ENCODE peak calls at places on chromosomes 12 and 14, in six cellular contexts. B is A549, E is NB4, X is GM12878, W is HepG2, M is K562. H is an unnamed sample.

GRCh38 chr14:54420478-54421116 is 20.6 kb downstream of the CNIH1 start:
- DNase-seq in W (peak; percentile 46), M (peak; percentile 23), E (peak; percentile 31), B (peak; percentile 53), X (no peak), H (peak; percentile 75)

GRCh38 chr12:6135071-6135470 is 10.6 kb upstream of the VWF start:
- DNase-seq in X (no peak), E (no peak), B (no peak), W (no peak), M (no peak), H (peak; percentile 77)

GRCh38 chr12:55743131-55743921 is 404 bp downstream of the GDF11 start:
- DNase-seq in E (peak; percentile 90), W (no peak), M (peak; percentile 87), B (peak; percentile 82), X (no peak), H (peak; percentile 64)

GRCh38 chr14:101196795-101197590 is 293.5 kb upstream of the RTL1 start:
- DNase-seq in M (peak; percentile 17), X (no peak), B (no peak), E (no peak), W (no peak), H (no peak)

GRCh38 chr12:130161261-130162231 is 718 bp upstream of the FZD10 start:
- DNase-seq in E (no peak), W (no peak), X (no peak), B (no peak), M (no peak), H (no peak)

GRCh38 chr12:94134226-94134795 is 14.1 kb upstream of the PLXNC1 start:
- DNase-seq in B (peak; percentile 75), X (no peak), M (peak; percentile 73), W (peak; percentile 47), E (peak; percentile 76), H (peak; percentile 56)

GRCh38 chr12:124479680-124480468 is 87.5 kb downstream of the NCOR2 start:
- DNase-seq in W (no peak), B (no peak), M (no peak), X (no peak), E (no peak), H (no peak)

GRCh38 chr14:60183724-60184596 is 18.8 kb upstream of the DHRS7 start:
- DNase-seq in B (peak; percentile 61), X (no peak), W (peak; percentile 55), M (peak; percentile 11), E (peak; percentile 75), H (peak; percentile 74)

GRCh38 chr12:93889516-93890202 is 212.5 kb downstream of the CRADD start:
- DNase-seq in B (no peak), M (no peak), X (no peak), E (peak; percentile 42), W (no peak), H (no peak)

GRCh38 chr14:69953266-69953905 is 74.2 kb downstream of the SMOC1 start:
- DNase-seq in X (no peak), E (no peak), M (no peak), B (no peak), W (no peak), H (no peak)

GRCh38 chr14:68376067-68376810 is 416.6 kb downstream of the ZFP36L1 start:
- DNase-seq in W (no peak), B (no peak), E (no peak), M (no peak), X (no peak), H (no peak)
- TF ChIP-seq MYC in W (no peak), B (no peak), E (no peak), M (no peak), X (no peak), H (no peak)

GRCh38 chr14:78164226-78164853 is 5.8 kb upstream of the NRXN3 start:
- DNase-seq in M (peak; percentile 45), E (peak; percentile 42), X (no peak), B (peak; percentile 48), W (peak; percentile 15), H (no peak)
- TF ChIP-seq MYC in M (no peak), E (no peak), X (no peak), B (no peak), W (no peak), H (no peak)

GRCh38 chr12:23771230-23771949 is 178.1 kb downstream of the SOX5 start:
- DNase-seq in M (no peak), E (no peak), X (no peak), B (no peak), W (peak; percentile 4), H (no peak)
- TF ChIP-seq MYC in M (no peak), E (no peak), X (no peak), B (no peak), W (no peak), H (no peak)

GRCh38 chr12:84508943-84509342 is 403.7 kb downstream of the SLC6A15 start:
- DNase-seq in X (no peak), W (no peak), B (no peak), E (peak; percentile 9), M (no peak), H (no peak)

GRCh38 chr12:84502907-84503787 is 409.5 kb downstream of the SLC6A15 start:
- DNase-seq in X (no peak), W (peak; percentile 16), E (peak; percentile 71), M (peak; percentile 8), B (peak; percentile 69), H (peak; percentile 45)

GRCh38 chr12:84507914-84508313 is 404.7 kb downstream of the SLC6A15 start:
- DNase-seq in X (no peak), E (no peak), B (no peak), W (no peak), M (no peak), H (no peak)

GRCh38 chr12:84508325-84508861 is 404.2 kb downstream of the SLC6A15 start:
- DNase-seq in E (peak; percentile 74), X (no peak), W (peak; percentile 12), B (peak; percentile 60), M (no peak), H (no peak)

DNA sequence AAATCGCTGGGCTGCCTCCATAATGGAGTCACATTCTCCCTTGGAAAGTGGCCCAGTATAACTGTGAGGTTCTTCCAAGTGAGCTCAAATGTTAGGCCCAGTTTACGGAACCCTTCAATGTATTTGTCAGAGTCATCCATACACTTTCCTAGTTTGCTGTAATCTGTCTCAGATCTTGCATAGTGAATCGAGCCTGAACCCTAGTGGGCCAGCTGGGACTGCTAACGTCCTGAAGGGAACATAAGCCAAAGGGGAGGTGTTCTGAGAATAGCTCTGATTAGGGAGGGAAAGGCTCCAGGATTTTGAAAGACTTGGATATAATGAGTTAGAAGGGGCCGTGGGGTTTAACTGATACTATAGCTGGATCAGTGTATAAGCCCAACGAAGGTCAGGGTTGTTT is 406.3 kb downstream of the SLC6A15 start:
- DNase-seq in E (no peak), M (no peak), X (no peak), W (no peak), B (no peak), H (no peak)
- TF ChIP-seq MYC in E (no peak), M (no peak), X (no peak), W (no peak), B (no peak), H (no peak)

GRCh38 chr12:11662369-11662768 is 12.9 kb downstream of the ETV6 start:
- DNase-seq in E (no peak), M (no peak), B (no peak), X (no peak), W (no peak), H (no peak)

GRCh38 chr12:11663128-11663527 is 13.7 kb downstream of the ETV6 start:
- DNase-seq in W (no peak), B (no peak), X (no peak), M (no peak), E (no peak), H (no peak)

GRCh38 chr12:11664101-11664500 is 14.6 kb downstream of the ETV6 start:
- DNase-seq in B (no peak), W (no peak), E (no peak), X (no peak), M (no peak), H (no peak)

GRCh38 chr12:11660624-11661023 is 11.2 kb downstream of the ETV6 start:
- DNase-seq in M (no peak), B (no peak), E (no peak), X (no peak), W (no peak), H (no peak)

GRCh38 chr12:11661491-11662085 is 12.1 kb downstream of the ETV6 start:
- DNase-seq in W (no peak), M (no peak), X (no peak), E (no peak), B (no peak), H (no peak)
- TF ChIP-seq MYC in W (no peak), M (no peak), X (no peak), E (no peak), B (no peak), H (no peak)

GRCh38 chr12:32148372-32148771 is 41.7 kb downstream of the BICD1 start:
- DNase-seq in M (no peak), W (no peak), X (no peak), B (peak; percentile 15), E (no peak), H (no peak)
- TF ChIP-seq MYC in M (no peak), W (no peak), X (no peak), B (no peak), E (no peak), H (no peak)

GRCh38 chr12:28191690-28192089 is 1.4 kb downstream of the CCDC91 start:
- DNase-seq in W (no peak), X (no peak), B (peak; percentile 20), E (peak; percentile 27), M (peak; percentile 12), H (peak; percentile 4)
- TF ChIP-seq MYC in W (no peak), X (no peak), B (no peak), E (no peak), M (no peak), H (no peak)

DNA sequence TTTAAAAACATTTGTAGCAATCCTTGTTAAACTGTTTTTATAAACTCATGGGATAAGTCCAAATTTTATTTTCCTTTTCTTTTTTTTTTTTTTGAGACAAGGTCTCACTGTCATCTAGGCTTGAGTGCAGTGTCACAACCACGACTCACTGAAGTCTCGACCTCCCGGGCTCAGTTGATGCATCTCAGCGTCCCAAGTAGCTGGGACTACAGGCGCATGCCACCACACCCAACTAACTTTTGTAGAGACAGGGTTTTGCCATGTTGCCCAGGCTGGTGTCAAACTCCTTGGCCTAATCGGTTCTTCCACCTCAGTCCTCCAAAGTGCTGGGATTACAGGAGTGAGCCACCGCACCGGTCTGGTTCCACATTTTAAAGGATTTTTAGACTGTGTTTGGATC is 9.8 kb downstream of the RAP1B start:
- DNase-seq in B (no peak), E (peak; percentile 39), X (no peak), W (no peak), M (no peak), H (no peak)
- TF ChIP-seq MYC in B (no peak), E (no peak), X (no peak), W (no peak), M (no peak), H (no peak)

H was measured in endothelial cell of umbilical vein.